ENCODE peak calls at places on chromosomes 6 and 20, in four cellular contexts. One of them, this sample, is unnamed.

GRCh38 chr6:31356216-31356945 is 598 bp downstream of the HLA-B start:
- DNase-seq in HepG2: no peak
- DNase-seq in K562: no peak
- DNase-seq in GM12878: no peak
- DNase-seq in this sample: no peak

GRCh38 chr6:122947355-122947754 is 48.7 kb upstream of the CLVS2 start:
- DNase-seq in HepG2: no peak
- DNase-seq in K562: no peak
- DNase-seq in GM12878: no peak
- DNase-seq in this sample: peak; percentile 58

GRCh38 chr6:15479761-15480160 is 183.1 kb downstream of the DTNBP1 start:
- DNase-seq in HepG2: no peak
- DNase-seq in K562: no peak
- DNase-seq in GM12878: no peak
- DNase-seq in this sample: no peak

GRCh38 chr6:114390176-114390575 is 47.4 kb upstream of the HS3ST5 start:
- DNase-seq in HepG2: peak; percentile 21
- DNase-seq in K562: no peak
- DNase-seq in GM12878: no peak
- DNase-seq in this sample: no peak

GRCh38 chr6:55679503-55679902 is 100.5 kb upstream of the HMGCLL1 start:
- DNase-seq in HepG2: no peak
- DNase-seq in K562: no peak
- DNase-seq in GM12878: no peak
- DNase-seq in this sample: no peak

GRCh38 chr6:123745877-123746276 is 57.8 kb upstream of the NKAIN2 start:
- DNase-seq in HepG2: no peak
- DNase-seq in K562: no peak
- DNase-seq in GM12878: no peak
- DNase-seq in this sample: no peak

GRCh38 chr6:114096553-114097172 is 125.7 kb upstream of the HDAC2 start:
- DNase-seq in HepG2: peak; percentile 46
- DNase-seq in K562: peak; percentile 60
- DNase-seq in GM12878: no peak
- DNase-seq in this sample: peak; percentile 35

GRCh38 chr6:137043710-137044365 is 927 bp downstream of the IL20RA start:
- DNase-seq in HepG2: no peak
- DNase-seq in K562: no peak
- DNase-seq in GM12878: no peak
- DNase-seq in this sample: no peak

GRCh38 chr6:154123567-154123966 is 84.5 kb downstream of the OPRM1 start:
- DNase-seq in HepG2: no peak
- DNase-seq in K562: no peak
- DNase-seq in GM12878: no peak
- DNase-seq in this sample: no peak

GRCh38 chr6:154123131-154123530 is 84.1 kb downstream of the OPRM1 start:
- DNase-seq in HepG2: no peak
- DNase-seq in K562: no peak
- DNase-seq in GM12878: no peak
- DNase-seq in this sample: no peak

GRCh38 chr6:154122195-154122925 is 83.3 kb downstream of the OPRM1 start:
- DNase-seq in HepG2: no peak
- DNase-seq in K562: no peak
- DNase-seq in GM12878: no peak
- DNase-seq in this sample: no peak

DNA sequence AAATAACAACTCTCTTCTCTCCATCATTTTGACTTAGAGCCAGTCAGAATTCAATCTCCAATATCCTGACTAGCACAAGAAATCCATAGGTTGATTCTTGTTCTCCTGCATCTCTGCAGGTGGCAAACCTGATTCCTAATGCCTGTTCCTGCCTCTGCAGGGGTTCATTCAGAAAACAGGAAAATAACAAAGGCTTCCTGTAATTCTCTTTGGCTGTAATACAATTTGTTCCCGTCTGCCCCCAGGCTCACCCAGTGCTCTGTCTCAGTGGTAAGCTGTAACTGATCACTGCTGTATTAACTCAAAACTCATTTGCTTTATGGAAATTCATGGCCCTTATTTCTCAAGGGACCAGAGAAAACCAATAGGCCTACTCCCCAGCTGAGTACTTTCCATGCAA is 88.6 kb downstream of the OPRM1 start:
- DNase-seq in HepG2: no peak
- DNase-seq in K562: no peak
- DNase-seq in GM12878: no peak
- DNase-seq in this sample: no peak
- TF ChIP-seq SP1 in HepG2: no peak
- TF ChIP-seq SP1 in K562: no peak
- TF ChIP-seq SP1 in GM12878: no peak
- TF ChIP-seq SP1 in this sample: no peak

GRCh38 chr6:37030599-37030998 is 25.1 kb downstream of the FGD2 start:
- DNase-seq in HepG2: no peak
- DNase-seq in K562: no peak
- DNase-seq in GM12878: no peak
- DNase-seq in this sample: no peak

GRCh38 chr6:37032239-37032638 is 26.8 kb downstream of the FGD2 start:
- DNase-seq in HepG2: no peak
- DNase-seq in K562: no peak
- DNase-seq in GM12878: no peak
- DNase-seq in this sample: no peak

GRCh38 chr6:37033255-37033654 is 27.8 kb downstream of the FGD2 start:
- DNase-seq in HepG2: no peak
- DNase-seq in K562: no peak
- DNase-seq in GM12878: no peak
- DNase-seq in this sample: no peak

GRCh38 chr6:37036146-37036545 is 30.7 kb downstream of the FGD2 start:
- DNase-seq in HepG2: no peak
- DNase-seq in K562: no peak
- DNase-seq in GM12878: no peak
- DNase-seq in this sample: no peak

GRCh38 chr6:37033819-37034790 is 28.6 kb downstream of the FGD2 start:
- DNase-seq in HepG2: no peak
- DNase-seq in K562: no peak
- DNase-seq in GM12878: no peak
- DNase-seq in this sample: no peak
- TF ChIP-seq FOXM1 in HepG2: no peak
- TF ChIP-seq FOXM1 in K562: no peak
- TF ChIP-seq FOXM1 in GM12878: no peak
- TF ChIP-seq FOXM1 in this sample: no peak

GRCh38 chr6:88804701-88805100 is 158.7 kb downstream of the RNGTT start:
- DNase-seq in HepG2: no peak
- DNase-seq in K562: no peak
- DNase-seq in GM12878: no peak
- DNase-seq in this sample: no peak
- TF ChIP-seq SP1 in HepG2: no peak
- TF ChIP-seq SP1 in K562: no peak
- TF ChIP-seq SP1 in GM12878: no peak
- TF ChIP-seq SP1 in this sample: no peak

DNA sequence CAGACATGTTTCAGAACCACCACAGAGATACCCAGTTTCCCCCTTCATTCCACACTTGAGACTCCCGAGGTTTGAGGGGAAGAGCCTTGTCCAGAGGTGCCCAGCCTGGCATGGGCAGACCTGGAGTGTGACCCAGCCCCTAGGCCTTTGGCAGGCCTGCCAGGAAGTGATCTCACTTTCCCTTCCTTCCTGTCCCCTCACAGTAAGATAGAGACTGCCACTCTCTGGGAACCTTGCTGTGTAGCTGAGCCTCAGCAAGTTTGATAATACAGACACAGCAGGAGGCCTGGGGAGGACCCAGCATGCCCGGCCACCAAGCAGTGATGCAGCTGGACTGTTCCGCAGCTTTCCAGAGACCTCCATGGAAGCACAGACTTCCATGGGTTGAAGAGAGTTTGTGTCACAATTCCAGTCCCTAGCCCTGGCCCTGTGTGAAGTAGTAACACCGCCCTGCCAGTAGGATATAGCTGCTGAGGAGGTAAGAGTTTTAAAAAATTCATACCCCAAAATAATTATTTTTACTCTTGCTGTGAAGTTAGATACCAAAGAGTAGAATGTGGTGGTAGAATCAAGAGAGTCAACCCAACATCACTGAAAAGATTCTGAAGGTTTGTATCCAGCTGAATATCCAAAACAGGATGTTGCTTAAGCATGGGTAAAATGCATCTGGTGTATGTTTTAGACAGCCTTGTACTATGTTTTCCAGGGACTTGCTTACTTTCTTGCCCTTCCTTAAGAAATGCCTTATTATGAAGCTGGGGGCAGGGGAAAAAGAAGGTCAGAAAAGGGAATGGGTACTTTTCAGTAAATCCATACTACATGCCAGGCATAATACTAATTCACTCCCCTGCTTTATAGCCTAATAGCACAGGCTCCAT is 16.3 kb downstream of the PKIG start:
- DNase-seq in HepG2: no peak
- DNase-seq in K562: no peak
- DNase-seq in GM12878: no peak
- DNase-seq in this sample: peak; percentile 20
- TF ChIP-seq FOXM1 in HepG2: no peak
- TF ChIP-seq FOXM1 in K562: no peak
- TF ChIP-seq FOXM1 in GM12878: no peak
- TF ChIP-seq FOXM1 in this sample: no peak

DNA sequence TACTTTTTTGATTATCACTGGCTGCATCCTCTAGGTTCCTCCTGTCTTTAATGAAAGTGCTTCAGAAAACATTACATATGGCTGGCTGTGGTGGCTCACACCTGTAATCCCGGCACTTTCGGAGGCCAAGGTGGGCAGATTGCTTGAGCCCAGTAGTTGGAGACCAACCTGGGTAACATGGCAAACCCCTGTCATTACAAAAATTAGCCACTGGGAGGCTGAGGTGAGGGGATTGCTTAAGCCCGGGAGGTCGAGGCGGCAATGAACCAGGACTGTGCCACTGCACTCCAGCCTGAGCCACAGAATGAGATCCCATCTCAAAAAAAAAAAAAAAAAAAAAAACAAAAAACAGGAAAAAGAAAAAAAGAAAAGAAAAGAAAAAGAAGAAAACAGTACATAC is 35.3 kb downstream of the BEND3 start:
- DNase-seq in HepG2: peak; percentile 17
- DNase-seq in K562: no peak
- DNase-seq in GM12878: no peak
- DNase-seq in this sample: no peak
- TF ChIP-seq SP1 in HepG2: no peak
- TF ChIP-seq SP1 in K562: no peak
- TF ChIP-seq SP1 in GM12878: no peak
- TF ChIP-seq SP1 in this sample: no peak

DNA sequence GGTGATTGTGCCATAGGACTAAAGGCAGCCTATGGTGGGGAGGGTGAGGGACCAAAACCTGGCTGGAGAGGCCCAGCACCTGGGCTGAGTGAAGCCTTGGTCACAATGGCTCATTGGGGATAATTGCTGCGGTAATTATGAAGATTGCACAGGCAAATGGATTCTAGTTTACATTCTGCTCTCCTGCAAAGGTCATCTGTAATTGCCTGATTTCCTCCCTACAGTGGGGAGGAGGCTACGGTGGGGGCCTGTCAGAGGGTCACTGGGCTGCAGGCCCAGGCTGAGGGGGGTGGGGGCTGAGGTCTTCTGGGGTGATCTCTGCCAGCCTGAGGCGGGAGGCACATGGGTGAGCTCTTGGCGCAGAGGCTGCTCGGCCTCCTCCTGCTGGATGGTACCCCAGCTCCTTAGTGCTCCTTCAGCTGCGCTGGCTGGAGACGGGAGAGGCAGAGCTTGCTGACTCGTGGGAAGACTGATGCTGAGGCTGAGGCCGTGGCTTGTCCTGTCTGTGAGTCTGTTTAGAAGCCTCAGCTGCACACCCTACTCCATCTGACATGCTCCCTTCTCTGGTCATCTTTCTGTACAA is 30.3 kb downstream of the PACSIN1 start:
- DNase-seq in HepG2: no peak
- DNase-seq in K562: no peak
- DNase-seq in GM12878: no peak
- DNase-seq in this sample: no peak
- TF ChIP-seq FOXM1 in HepG2: no peak
- TF ChIP-seq FOXM1 in K562: no peak
- TF ChIP-seq FOXM1 in GM12878: no peak
- TF ChIP-seq FOXM1 in this sample: no peak

GRCh38 chr20:61777773-61778484 is 287.8 kb downstream of the TAF4 start:
- DNase-seq in HepG2: no peak
- DNase-seq in K562: no peak
- DNase-seq in GM12878: no peak
- DNase-seq in this sample: no peak

GRCh38 chr20:61778485-61778863 is 287.2 kb downstream of the TAF4 start:
- DNase-seq in HepG2: no peak
- DNase-seq in K562: no peak
- DNase-seq in GM12878: no peak
- DNase-seq in this sample: no peak

GRCh38 chr20:61775423-61775822 is 290.3 kb downstream of the TAF4 start:
- DNase-seq in HepG2: no peak
- DNase-seq in K562: no peak
- DNase-seq in GM12878: no peak
- DNase-seq in this sample: no peak

GRCh38 chr20:61773926-61774587 is 291.6 kb downstream of the TAF4 start:
- DNase-seq in HepG2: no peak
- DNase-seq in K562: peak; percentile 26
- DNase-seq in GM12878: no peak
- DNase-seq in this sample: no peak

GRCh38 chr20:61776491-61776890 is 289.2 kb downstream of the TAF4 start:
- DNase-seq in HepG2: no peak
- DNase-seq in K562: no peak
- DNase-seq in GM12878: no peak
- DNase-seq in this sample: no peak
- TF ChIP-seq SP1 in HepG2: no peak
- TF ChIP-seq SP1 in K562: no peak
- TF ChIP-seq SP1 in GM12878: no peak
- TF ChIP-seq SP1 in this sample: no peak

GRCh38 chr6:110105296-110105695 is 74.2 kb downstream of the WASF1 start:
- DNase-seq in HepG2: no peak
- DNase-seq in K562: no peak
- DNase-seq in GM12878: no peak
- DNase-seq in this sample: no peak

GRCh38 chr6:110103260-110103659 is 76.2 kb downstream of the WASF1 start:
- DNase-seq in HepG2: no peak
- DNase-seq in K562: no peak
- DNase-seq in GM12878: no peak
- DNase-seq in this sample: no peak

GRCh38 chr6:110098511-110099116 is 80.9 kb downstream of the WASF1 start:
- DNase-seq in HepG2: peak; percentile 6
- DNase-seq in K562: no peak
- DNase-seq in GM12878: no peak
- DNase-seq in this sample: no peak

GRCh38 chr6:110102411-110102810 is 77.1 kb downstream of the WASF1 start:
- DNase-seq in HepG2: no peak
- DNase-seq in K562: no peak
- DNase-seq in GM12878: no peak
- DNase-seq in this sample: no peak

DNA sequence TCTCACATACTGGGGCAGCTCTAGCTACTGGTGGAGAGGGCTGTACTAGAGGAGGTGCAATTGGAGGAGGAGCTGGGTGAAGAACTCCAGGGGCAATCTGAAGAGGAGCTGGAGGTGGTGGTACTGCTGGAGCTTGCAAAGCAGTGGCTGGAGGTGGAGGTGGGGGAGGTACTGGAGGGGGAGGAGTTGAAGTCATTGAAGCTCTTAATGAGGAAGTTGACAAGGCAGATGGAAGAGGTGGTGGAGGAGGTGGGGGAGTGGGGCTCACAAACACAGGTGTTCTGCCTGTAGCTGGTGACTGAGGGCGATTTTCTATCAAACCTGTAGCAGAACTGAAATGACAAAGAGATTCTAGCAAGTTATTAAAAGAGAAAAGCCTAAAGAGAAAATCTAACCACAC is 77.6 kb downstream of the WASF1 start:
- DNase-seq in HepG2: no peak
- DNase-seq in K562: peak; percentile 11
- DNase-seq in GM12878: no peak
- DNase-seq in this sample: no peak
- TF ChIP-seq FOXM1 in HepG2: no peak
- TF ChIP-seq FOXM1 in K562: no peak
- TF ChIP-seq FOXM1 in GM12878: no peak
- TF ChIP-seq FOXM1 in this sample: no peak

This sample was measured in HEK293T.